ENCODE peak calls at places on chromosome 22, in nine cellular contexts. Y, C, R, I, F, V, Q, O and H are unnamed samples. For H3K27me3, the result is how much of the 10 kb centered on the place peaks cover.

GRCh38 chr22:37741312-37741795 is 44.5 kb downstream of the TRIOBP start:
- DNase-seq in Y (no peak), C (no peak), R (peak), I (peak), F (peak), V (peak), Q (peak), O (peak), H (peak)

GRCh38 chr22:42803454-42803853 is 53.6 kb downstream of the ARFGAP3 start:
- DNase-seq in Y (no peak), C (no peak), R (peak), I (no peak), F (no peak), V (no peak), Q (no peak), O (no peak), H (no peak)

GRCh38 chr22:45554040-45554406 is 51.3 kb downstream of the FBLN1 start:
- DNase-seq in Y (no peak), C (no peak), R (no peak), I (no peak), F (no peak), V (no peak), Q (no peak), O (no peak), H (no peak)

GRCh38 chr22:45170001-45170466 is 6.3 kb downstream of the NUP50 start:
- DNase-seq in Y (no peak), C (no peak), R (no peak), I (no peak), F (no peak), V (no peak), Q (no peak), O (no peak), H (no peak)

GRCh38 chr22:24437820-24438328 is 10.5 kb downstream of the ADORA2A start:
- DNase-seq in Y (no peak), C (no peak), R (no peak), I (no peak), F (no peak), V (no peak), Q (no peak), O (peak), H (peak)

GRCh38 chr22:20404881-20405280 is 10.9 kb downstream of the ZNF74 start:
- DNase-seq in Y (peak), C (no peak), R (no peak), I (no peak), F (no peak), V (no peak), Q (no peak), O (peak), H (no peak)

GRCh38 chr22:41446057-41446501 is 522 bp downstream of the TOB2 start:
- DNase-seq in Y (peak), C (no peak), R (peak), I (peak), F (no peak), V (peak), Q (peak), O (peak), H (peak)

GRCh38 chr22:29710922-29711593 is 8.7 kb upstream of the CABP7 start:
- DNase-seq in Y (no peak), C (no peak), R (peak), I (peak), F (no peak), V (no peak), Q (no peak), O (no peak), H (peak)

GRCh38 chr22:46674367-46674781 is 54.2 kb downstream of the GRAMD4 start:
- DNase-seq in Y (no peak), C (no peak), R (no peak), I (peak), F (no peak), V (no peak), Q (no peak), O (no peak), H (peak)

GRCh38 chr22:22418957-22419356 is 89.6 kb downstream of the ZNF280B start:
- DNase-seq in Y (no peak), C (no peak), R (no peak), I (no peak), F (no peak), V (no peak), Q (no peak), O (no peak), H (no peak)

GRCh38 chr22:22423681-22424080 is 84.9 kb downstream of the ZNF280B start:
- DNase-seq in Y (no peak), C (no peak), R (no peak), I (no peak), F (no peak), V (no peak), Q (no peak), O (no peak), H (no peak)

GRCh38 chr22:22420580-22420979 is 88.0 kb downstream of the ZNF280B start:
- DNase-seq in Y (no peak), C (no peak), R (no peak), I (no peak), F (no peak), V (no peak), Q (no peak), O (no peak), H (no peak)

GRCh38 chr22:22422629-22423112 is 85.9 kb downstream of the ZNF280B start:
- DNase-seq in Y (no peak), C (peak), R (no peak), I (peak), F (peak), V (peak), Q (peak), O (peak), H (peak)

DNA sequence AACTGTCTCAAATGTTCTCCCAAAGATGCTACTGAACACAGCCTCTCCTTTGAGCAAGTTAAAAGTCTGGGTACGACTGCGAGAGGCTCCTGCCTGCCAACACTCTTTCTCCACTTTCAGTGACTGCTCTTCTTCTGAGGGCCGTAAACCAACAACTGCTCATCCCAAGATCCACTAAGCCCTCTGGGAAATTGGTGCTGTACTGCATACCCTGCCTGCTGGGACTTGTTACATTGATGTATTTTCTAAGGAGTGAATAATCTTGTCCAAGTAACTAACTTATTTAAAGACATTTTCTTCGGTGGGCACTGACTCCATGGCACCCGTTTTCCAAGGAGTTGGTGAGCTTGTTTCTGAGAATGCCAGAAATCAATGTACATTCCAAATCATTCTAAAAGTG is 87.2 kb downstream of the ZNF280B start:
- DNase-seq in Y (no peak), C (no peak), R (no peak), I (no peak), F (no peak), V (no peak), Q (no peak), O (no peak), H (no peak)
- H3K27me3 ChIP-seq in Y (under half), C (under half), R (under half), I (half or more), F (under half), V (half or more), Q (under half), O (half or more), H (under half)

DNA sequence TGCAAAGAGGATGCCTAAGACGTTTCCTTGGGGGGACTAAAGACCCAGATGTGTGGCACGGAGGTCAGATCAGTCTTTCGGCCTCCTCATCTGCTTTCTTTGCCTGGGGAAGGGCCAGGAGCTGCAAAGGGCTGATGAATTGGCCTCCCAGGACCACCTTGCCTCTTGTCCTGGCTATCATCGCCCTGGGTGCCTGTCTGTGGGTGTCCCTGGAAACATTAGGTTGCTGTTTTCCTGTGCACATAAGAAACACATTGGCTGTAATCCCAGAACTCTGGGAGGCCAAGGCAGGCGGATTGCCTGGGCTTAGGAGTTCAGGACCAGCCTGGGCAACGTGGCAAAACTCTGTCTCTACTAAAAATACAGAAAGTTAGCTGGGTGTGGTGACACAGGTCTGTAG is 20.7 kb upstream of the RFPL3 start:
- DNase-seq in Y (no peak), C (no peak), R (no peak), I (no peak), F (no peak), V (no peak), Q (no peak), O (no peak), H (no peak)
- H3K27me3 ChIP-seq in Y (under half), C (under half), R (under half), I (under half), F (under half), V (under half), Q (under half), O (under half), H (half or more)

DNA sequence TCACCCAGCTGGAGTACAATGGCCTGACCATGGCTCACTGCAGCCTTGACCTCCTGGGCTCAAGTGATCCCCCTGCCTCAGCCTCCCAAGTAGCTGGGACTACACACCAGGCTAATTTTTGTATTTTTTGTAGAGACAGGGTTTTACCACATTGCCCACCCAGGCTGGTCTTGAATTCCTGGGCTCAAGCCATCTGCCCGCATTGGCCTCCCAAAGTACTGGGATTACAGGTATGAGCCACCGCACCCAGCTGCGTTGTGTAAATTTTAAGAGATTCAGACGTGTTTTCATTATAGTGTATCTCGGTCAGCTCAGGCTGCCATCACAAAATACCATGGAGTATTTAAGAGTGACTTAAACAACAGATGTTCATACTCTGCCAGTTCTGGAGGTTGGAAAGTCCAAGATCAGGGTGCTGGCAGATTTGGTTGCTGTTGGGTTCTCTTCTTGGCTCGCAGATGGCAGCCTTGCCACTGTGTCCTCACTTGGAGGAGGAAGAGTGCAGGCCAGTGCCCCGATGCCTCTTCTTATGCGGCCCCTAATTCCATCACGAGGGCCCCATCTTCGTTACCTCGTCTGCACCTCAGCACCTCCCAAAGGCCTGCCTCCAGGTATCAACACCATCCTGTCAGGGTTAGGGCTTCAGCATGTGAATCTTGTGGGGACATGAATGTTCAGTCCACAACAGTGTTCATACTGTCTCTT is 32.6 kb upstream of the PARVB start:
- DNase-seq in Y (no peak), C (no peak), R (no peak), I (no peak), F (no peak), V (no peak), Q (peak), O (no peak), H (no peak)
- H3K27me3 ChIP-seq in Y (under half), C (under half), R (under half), I (under half), F (under half), V (under half), Q (under half), O (under half), H (under half)

DNA sequence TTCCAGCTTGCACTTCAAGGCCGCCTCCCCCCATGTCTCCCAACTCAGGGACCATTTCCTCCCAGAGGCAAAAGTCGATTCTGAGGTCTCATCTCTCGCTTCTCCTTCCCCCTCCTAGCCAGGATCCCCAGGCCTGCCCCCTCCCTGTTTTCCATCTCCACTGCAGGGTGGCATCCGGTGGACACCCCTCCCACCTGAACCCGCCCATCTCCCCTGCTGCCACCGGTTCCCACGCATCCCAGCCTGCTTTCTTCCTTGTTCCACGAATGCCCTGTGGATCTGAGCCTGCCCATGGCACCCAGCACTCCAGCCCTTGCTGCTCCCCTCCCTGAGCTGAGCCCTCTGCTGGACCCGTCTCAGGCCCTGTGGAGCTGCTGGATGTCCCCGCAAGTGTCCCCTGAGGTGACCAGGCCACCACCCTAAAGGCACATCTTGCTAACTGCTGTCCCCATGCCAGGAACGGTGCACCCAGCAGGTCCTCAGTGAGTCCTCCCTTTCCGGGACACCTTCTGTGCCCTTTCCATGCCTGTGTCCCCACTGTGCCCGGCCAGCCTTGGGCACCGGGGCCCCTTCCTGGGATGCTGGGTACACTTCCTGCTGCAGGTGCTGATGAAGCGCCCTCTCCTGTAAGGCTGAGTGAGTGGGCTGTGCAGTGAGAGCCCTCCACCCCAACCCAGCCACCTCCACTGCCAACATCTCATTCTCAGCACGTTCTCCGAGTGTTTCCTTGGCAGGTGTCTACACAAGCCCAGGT is 941 bp downstream of the IL17REL start:
- DNase-seq in Y (no peak), C (no peak), R (no peak), I (no peak), F (no peak), V (peak), Q (peak), O (peak), H (peak)
- H3K27me3 ChIP-seq in Y (under half), C (under half), R (half or more), I (half or more), F (under half), V (half or more), Q (half or more), O (under half), H (half or more)